ENCODE peak calls at places on chromosomes 2 and 18, in five cellular contexts. A is heart left ventricle, Z is neural progenitor cell, K is fibroblast of villous mesenchyme, R is right atrium auricular region. L is an unnamed sample.

GRCh38 chr2:231351648-231352047 is 43.9 kb upstream of the B3GNT7 start:
- DNase-seq in K (no peak), A (no peak), R (no peak), Z (no peak), L (no peak)

GRCh38 chr2:192394605-192395004 is 199.9 kb upstream of the TMEFF2 start:
- DNase-seq in Z (no peak), R (no peak), K (no peak), A (no peak), L (no peak)

GRCh38 chr2:3094999-3095958 is 282.3 kb downstream of the EIPR1 start:
- DNase-seq in Z (no peak), R (peak), K (no peak), A (no peak), L (no peak)

GRCh38 chr2:163682695-163683094 is 53.1 kb downstream of the FIGN start:
- DNase-seq in K (peak), Z (no peak), R (no peak), A (no peak), L (no peak)

GRCh38 chr18:43350176-43350575 is 72.9 kb upstream of the SYT4 start:
- DNase-seq in R (no peak), Z (no peak), A (no peak), K (no peak), L (no peak)

GRCh38 chr2:43818761-43819160 is 19.9 kb downstream of the ABCG5 start:
- DNase-seq in Z (no peak), R (peak), A (no peak), K (peak), L (no peak)

GRCh38 chr2:207480521-207481034 is 49.2 kb upstream of the CREB1 start:
- DNase-seq in A (no peak), Z (no peak), R (no peak), K (no peak), L (no peak)

GRCh38 chr2:168534926-168535325 is 78.9 kb downstream of the CERS6 start:
- DNase-seq in R (no peak), K (no peak), Z (peak), A (no peak), L (no peak)

GRCh38 chr2:230865324-230865765 is 603 bp downstream of the ITM2C start:
- DNase-seq in K (no peak), A (no peak), Z (peak), R (no peak), L (no peak)

GRCh38 chr18:2985628-2986027 is 27.3 kb downstream of the LPIN2 start:
- DNase-seq in A (no peak), R (no peak), Z (no peak), K (peak), L (no peak)

GRCh38 chr18:79380816-79381806 is 14.6 kb upstream of the NFATC1 start:
- DNase-seq in K (peak), Z (peak), A (no peak), R (peak), L (peak)

GRCh38 chr2:66508358-66509071 is 73.6 kb downstream of the MEIS1 start:
- DNase-seq in Z (peak), K (no peak), R (no peak), A (no peak), L (no peak)

GRCh38 chr2:45396671-45397070 is 214.4 kb downstream of the SRBD1 start:
- DNase-seq in A (no peak), K (no peak), R (no peak), Z (no peak), L (no peak)
- TF ChIP-seq CTCF in A (no peak), K (no peak), R (no peak), Z (no peak), L (no peak)

DNA sequence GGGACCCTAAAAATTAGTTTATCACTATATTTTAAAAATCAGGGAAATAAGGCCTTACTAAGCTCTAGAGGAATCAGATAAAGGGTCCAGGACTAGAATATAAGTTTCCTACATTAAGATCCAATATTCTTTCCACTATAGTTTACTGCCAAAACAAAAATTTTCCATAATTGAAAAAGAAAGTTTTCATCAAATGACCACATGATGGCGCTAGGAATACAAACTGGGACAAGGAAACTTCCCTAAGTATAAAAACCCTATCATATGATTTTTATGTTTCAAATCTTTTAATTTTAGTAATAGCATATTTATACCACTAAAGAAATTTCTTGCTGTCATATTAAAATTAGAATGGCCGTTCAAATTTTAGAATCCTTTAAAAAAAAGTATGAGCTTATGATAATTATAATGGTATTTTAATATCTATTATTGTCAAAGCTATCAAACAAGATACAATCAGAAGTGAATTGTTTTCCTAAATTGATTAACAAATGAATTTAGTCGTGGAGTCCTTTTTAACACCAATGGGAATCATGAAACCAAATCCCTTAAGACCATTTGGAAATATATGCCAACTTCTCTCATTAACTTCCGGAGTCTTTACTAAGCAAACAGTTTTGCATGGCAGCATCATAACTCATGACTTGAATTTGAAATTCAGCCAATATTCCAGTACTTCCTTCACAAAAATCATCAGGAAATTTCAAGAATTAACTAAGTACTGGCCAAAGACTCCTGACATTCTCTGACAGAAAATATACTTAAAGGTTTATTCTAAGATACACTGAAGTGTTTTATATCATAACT is 70.3 kb downstream of the SCN1A start:
- DNase-seq in Z (peak), R (no peak), A (no peak), K (peak), L (no peak)
- TF ChIP-seq CTCF in Z (peak), R (peak), A (peak), K (peak), L (peak)

DNA sequence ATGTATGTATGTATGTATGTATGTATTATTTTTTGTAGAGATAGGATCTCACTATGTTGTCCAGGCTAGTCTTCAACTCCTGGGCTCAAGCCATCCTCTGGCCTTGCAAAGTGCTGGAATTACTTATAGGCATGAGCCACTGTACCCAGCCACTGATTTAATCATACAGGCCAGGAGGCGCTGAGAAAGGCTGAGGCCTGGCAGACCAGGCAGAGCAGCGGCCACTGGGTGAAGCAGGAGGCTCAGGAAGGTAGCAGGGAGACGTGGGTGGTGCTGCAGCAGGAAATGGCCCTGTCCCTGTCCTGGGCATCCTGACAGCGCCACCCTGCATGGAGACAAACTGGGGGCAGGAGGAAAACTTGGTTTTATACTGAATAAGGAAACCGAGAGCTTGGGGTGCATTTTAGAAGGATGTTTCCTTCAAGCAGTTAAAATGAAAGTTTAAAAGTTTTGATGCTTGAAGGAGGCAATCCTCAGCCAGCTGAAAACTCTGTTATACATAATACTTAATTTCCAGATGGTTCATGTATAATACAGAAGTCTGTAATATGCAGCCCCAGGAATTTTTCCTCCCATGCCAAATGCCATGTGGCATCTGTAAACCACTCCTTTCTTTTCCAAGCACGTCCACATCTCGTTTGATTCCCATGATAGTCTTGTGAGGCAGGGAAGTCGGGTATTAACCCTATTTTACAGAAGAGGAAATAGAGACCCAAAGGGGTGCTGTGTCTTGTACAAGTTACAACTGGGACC is 182.4 kb downstream of the CELF4 start:
- DNase-seq in K (no peak), A (no peak), Z (no peak), R (no peak), L (no peak)
- TF ChIP-seq CTCF in K (no peak), A (no peak), Z (no peak), R (no peak), L (no peak)

DNA sequence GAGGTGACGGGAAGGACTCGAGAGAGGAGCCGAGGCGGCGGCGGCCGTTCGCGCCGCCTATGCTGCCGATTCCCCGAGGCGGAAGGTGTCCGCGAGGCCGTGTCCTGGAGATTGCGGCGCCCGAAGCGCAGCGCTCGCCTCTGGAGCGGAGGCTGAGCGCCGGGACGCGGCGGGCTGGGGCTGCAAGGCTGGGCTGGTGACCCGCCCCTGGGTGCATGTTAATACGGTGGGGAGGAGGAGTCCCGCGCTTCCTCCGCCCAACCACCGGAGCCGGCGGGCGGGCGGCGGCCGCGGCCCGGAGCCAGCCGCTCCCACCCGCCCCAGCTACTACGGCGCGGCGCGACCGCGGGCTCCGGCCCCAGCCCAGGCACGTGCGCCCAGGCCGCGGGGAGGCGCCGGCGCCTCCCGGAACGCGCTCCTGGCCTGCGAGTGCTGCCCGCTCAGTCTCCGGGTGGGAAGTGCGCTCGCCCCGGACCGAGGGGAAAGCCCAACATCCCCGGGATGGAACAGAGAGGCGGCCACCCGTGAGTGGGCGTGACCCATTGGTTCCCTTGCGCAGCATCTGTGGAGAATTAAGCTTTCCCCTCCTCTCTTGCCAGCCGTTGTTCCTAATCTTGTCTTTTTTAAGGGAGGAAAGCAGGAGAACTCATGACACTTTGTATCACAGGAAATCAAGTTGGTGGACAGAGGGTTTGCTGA is at the start of gene DLGAP1:
- DNase-seq in R (no peak), Z (peak), K (peak), A (peak), L (peak)
- TF ChIP-seq CTCF in R (no peak), Z (peak), K (no peak), A (no peak), L (no peak)

DNA sequence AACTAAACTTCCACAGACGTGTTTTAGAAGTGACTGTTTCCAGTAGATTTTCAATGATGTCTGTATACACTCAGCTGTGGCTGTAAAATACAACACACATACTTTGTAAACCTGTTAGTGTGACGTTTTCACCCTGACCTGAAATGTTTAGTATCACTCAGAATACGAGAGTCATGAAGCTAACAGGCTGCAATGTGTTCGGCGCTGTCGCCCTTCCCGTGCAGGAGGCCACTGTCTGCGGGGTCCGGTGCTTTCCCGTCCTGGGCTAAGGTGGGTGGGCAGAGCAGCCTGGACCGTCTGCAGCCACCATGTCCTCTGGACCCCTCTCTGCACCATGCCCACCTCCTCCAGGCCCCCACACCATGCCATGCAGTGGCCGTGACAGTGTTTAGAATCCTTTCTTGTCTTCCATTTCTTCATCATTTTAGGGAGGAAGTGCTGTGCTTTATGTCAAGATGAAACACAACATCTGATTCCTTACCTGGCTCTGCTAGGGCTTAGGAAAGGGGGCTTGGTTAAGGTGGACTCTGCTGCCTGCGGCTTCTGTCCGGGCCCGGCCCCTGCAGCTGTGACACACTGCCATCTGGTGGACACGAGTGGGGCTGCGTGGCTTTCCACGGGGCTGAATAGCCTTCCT is 53.8 kb upstream of the RBM44 start:
- DNase-seq in Z (peak), R (peak), A (peak), K (peak), L (peak)
- TF ChIP-seq CTCF in Z (peak), R (peak), A (peak), K (peak), L (peak)

DNA sequence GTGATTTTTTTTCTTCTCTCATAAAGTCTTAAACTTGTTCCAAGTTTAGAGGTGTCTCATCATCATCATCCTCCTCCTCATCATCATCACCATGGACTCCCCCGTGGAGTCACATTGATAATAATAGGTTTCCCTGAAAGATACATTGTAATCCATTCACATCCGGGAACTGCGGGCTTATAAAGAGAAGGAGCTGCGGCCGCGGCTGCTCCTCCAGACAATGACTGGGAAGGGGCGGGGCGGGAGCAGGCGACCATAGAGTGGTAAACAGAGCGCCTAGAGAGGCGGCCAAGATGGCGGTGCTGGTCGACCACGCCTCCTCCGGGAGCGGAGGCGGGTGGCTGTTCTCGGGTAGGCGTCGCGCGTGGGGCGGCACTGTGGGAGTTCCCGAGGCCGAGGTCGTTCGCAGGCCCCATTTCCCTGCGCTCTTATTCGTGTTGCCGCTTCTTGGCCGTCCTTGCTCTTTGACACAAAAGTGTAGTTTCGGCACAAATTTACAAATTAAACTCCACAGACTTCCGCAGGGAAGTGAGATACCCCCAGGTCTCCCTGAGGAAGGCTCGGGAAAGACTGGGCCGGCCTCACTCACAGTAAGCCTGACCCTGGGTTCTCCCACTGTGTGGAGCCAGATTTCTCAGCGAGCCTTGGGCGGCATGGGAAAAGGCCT is 1.8 kb upstream of the TCF4 start:
- DNase-seq in K (peak), Z (peak), A (peak), R (peak), L (peak)
- TF ChIP-seq CTCF in K (no peak), Z (no peak), A (no peak), R (peak), L (no peak)

DNA sequence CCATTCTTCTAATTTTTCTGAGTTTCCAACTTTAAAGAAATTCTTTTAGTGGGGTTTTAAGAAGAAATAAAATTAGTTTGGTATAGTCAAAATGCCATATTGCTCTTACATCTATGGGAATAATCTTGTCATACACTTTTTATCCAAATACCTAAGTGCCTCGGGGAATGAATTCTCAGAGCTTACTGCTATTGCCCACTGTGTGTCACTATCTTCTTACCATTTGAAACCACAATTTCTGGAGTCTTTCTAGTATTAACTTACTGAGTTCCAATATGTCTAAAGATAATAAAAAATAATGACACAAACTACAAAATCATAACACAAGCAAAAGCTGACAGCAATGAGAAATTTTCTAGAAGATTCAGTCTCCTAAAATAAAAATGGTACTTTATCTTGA is 23.7 kb upstream of the DNAH6 start:
- DNase-seq in A (no peak), Z (no peak), K (no peak), R (no peak), L (no peak)
- TF ChIP-seq CTCF in A (no peak), Z (peak), K (peak), R (no peak), L (no peak)